ENCODE peak calls at places on chromosome 18, in six cellular contexts. X is osteoblast, W is GM23338, N is GM12865, C is brain microvascular endothelial cell, Q is astrocyte of the spinal cord. H is an unnamed sample.
A peak's percentile ranks its signal among the peaks of the same experiment; 100 is the strongest.

GRCh38 chr18:28175047-28175929 is 1.6 kb downstream of the CDH2 start:
- DNase-seq in Q (peak; percentile 52), C (no peak), W (peak; percentile 67), X (peak; percentile 95), N (no peak), H (no peak)

GRCh38 chr18:3340682-3341097 is 78.8 kb downstream of the MYL12B start:
- DNase-seq in X (no peak), Q (no peak), C (no peak), W (no peak), N (no peak), H (no peak)

GRCh38 chr18:43680096-43680495 is 402.8 kb upstream of the SYT4 start:
- DNase-seq in C (no peak), X (no peak), W (no peak), Q (no peak), N (no peak), H (no peak)

GRCh38 chr18:42341423-42341822 is 386.4 kb downstream of the PIK3C3 start:
- DNase-seq in C (no peak), N (no peak), W (no peak), X (no peak), Q (no peak), H (no peak)

GRCh38 chr18:23200751-23201150 is 65.5 kb downstream of the CABLES1 start:
- DNase-seq in X (no peak), W (no peak), C (no peak), N (no peak), Q (no peak), H (no peak)

GRCh38 chr18:10234912-10235439 is 219.5 kb upstream of the APCDD1 start:
- DNase-seq in Q (peak; percentile 19), C (peak; percentile 24), X (peak; percentile 81), N (no peak), W (no peak), H (peak; percentile 78)

GRCh38 chr18:69259282-69259681 is 141.4 kb upstream of the DOK6 start:
- DNase-seq in W (no peak), C (no peak), Q (no peak), X (no peak), N (no peak), H (no peak)

GRCh38 chr18:2981212-2981728 is 31.7 kb downstream of the LPIN2 start:
- DNase-seq in X (no peak), Q (peak; percentile 90), C (peak; percentile 86), W (no peak), N (peak; percentile 49), H (peak; percentile 81)

GRCh38 chr18:56285387-56286055 is 352.9 kb downstream of the TXNL1 start:
- DNase-seq in W (no peak), X (no peak), N (no peak), Q (no peak), C (no peak), H (peak; percentile 21)

GRCh38 chr18:53639696-53640095 is 584.8 kb downstream of the MBD2 start:
- DNase-seq in Q (no peak), C (no peak), W (no peak), N (no peak), X (no peak), H (no peak)

GRCh38 chr18:33051397-33051796 is 278.6 kb upstream of the KLHL14 start:
- DNase-seq in Q (no peak), N (no peak), X (no peak), C (no peak), W (no peak), H (no peak)

GRCh38 chr18:23071285-23071684 is 64.0 kb upstream of the CABLES1 start:
- DNase-seq in N (peak; percentile 92), W (no peak), Q (peak; percentile 36), C (no peak), X (no peak), H (no peak)

GRCh38 chr18:13629841-13630747 is 96.3 kb downstream of the FAM210A start:
- DNase-seq in Q (peak; percentile 52), X (peak; percentile 97), C (peak; percentile 62), W (peak; percentile 90), N (peak; percentile 79), H (no peak)

GRCh38 chr18:24052053-24052452 is 37.5 kb downstream of the TTC39C start:
- DNase-seq in Q (no peak), W (no peak), N (no peak), X (no peak), C (no peak), H (no peak)

GRCh38 chr18:23916338-23916737 is 98.2 kb upstream of the TTC39C start:
- DNase-seq in X (no peak), C (no peak), W (no peak), Q (no peak), N (no peak), H (no peak)

GRCh38 chr18:23992119-23992940 is 22.2 kb upstream of the TTC39C start:
- DNase-seq in N (peak; percentile 61), X (no peak), Q (peak; percentile 56), W (no peak), C (no peak), H (no peak)

GRCh38 chr18:60044290-60045006 is 144.7 kb downstream of the PMAIP1 start:
- DNase-seq in X (no peak), W (no peak), Q (peak; percentile 75), N (no peak), C (no peak), H (no peak)

GRCh38 chr18:13006731-13007550 is 15.8 kb downstream of the CEP192 start:
- DNase-seq in C (no peak), W (no peak), Q (no peak), N (no peak), X (no peak), H (no peak)

GRCh38 chr18:31835528-31836138 is 75.0 kb upstream of the SLC25A52 start:
- DNase-seq in X (peak; percentile 77), C (peak; percentile 30), W (no peak), Q (peak; percentile 31), N (no peak), H (no peak)

GRCh38 chr18:11669271-11669947 is 19.7 kb upstream of the GNAL start:
- DNase-seq in W (no peak), N (no peak), Q (no peak), C (no peak), X (no peak), H (no peak)

GRCh38 chr18:3985664-3986063 is 469.4 kb downstream of the DLGAP1 start:
- DNase-seq in X (no peak), W (no peak), N (no peak), Q (peak; percentile 56), C (no peak), H (peak; percentile 37)

GRCh38 chr18:61340148-61340547 is 6.9 kb downstream of the CDH20 start:
- DNase-seq in X (no peak), N (no peak), W (no peak), Q (no peak), C (no peak), H (no peak)

GRCh38 chr18:10298346-10298745 is 156.1 kb upstream of the APCDD1 start:
- DNase-seq in N (no peak), Q (no peak), X (no peak), C (no peak), W (no peak), H (no peak)

GRCh38 chr18:74870950-74871349 is 273.3 kb downstream of the ZNF407 start:
- DNase-seq in C (no peak), W (no peak), Q (no peak), X (no peak), N (no peak), H (no peak)

GRCh38 chr18:23107718-23108117 is 27.6 kb upstream of the CABLES1 start:
- DNase-seq in W (no peak), X (no peak), C (peak; percentile 47), N (no peak), Q (peak; percentile 35), H (no peak)

GRCh38 chr18:8367217-8367988 is 241.8 kb upstream of the RAB12 start:
- DNase-seq in N (peak; percentile 7), W (peak; percentile 91), X (peak; percentile 83), C (no peak), Q (peak; percentile 18), H (no peak)
- TF ChIP-seq CTCF in N (peak; percentile 32), W (peak; percentile 67), X (peak; percentile 38), C (peak; percentile 70), Q (peak; percentile 57), H (peak; percentile 59)

GRCh38 chr18:54775686-54776085 is 52.6 kb upstream of the RAB27B start:
- DNase-seq in N (no peak), Q (peak; percentile 81), W (peak; percentile 20), C (peak; percentile 92), X (peak; percentile 88), H (no peak)
- TF ChIP-seq CTCF in N (no peak), Q (peak; percentile 45), W (peak; percentile 26), C (peak; percentile 79), X (peak; percentile 70), H (peak; percentile 49)

DNA sequence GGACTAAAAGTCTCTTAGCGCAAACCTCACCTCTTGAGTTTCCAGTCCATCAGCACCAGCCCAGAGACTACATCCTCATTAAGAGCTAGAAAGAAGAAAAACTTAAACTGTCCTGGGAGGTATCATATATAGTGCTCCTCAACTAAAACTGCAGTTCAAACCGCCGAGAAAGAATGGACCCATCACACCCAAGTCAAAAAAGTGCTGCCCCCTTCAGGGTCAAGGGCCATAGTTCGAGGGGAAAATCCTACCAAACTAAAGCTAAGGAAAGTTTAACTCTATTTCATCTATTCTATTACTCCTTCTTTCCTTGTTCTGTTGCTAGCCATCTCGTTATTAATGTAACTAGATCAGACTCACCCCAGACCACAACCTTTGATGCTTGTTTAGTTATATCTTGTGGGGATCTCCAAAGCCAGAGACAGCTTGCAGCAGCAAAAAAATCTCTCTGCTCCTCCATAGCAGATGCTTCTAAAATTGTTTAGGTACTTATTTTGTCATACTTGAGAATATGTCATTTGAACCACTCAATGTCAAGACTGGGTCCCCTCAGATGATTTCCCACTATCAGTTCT is 134.5 kb upstream of the RMP24 start:
- DNase-seq in X (no peak), W (peak; percentile 47), Q (no peak), N (no peak), C (no peak), H (no peak)
- TF ChIP-seq CTCF in X (no peak), W (peak; percentile 54), Q (no peak), N (no peak), C (no peak), H (no peak)

DNA sequence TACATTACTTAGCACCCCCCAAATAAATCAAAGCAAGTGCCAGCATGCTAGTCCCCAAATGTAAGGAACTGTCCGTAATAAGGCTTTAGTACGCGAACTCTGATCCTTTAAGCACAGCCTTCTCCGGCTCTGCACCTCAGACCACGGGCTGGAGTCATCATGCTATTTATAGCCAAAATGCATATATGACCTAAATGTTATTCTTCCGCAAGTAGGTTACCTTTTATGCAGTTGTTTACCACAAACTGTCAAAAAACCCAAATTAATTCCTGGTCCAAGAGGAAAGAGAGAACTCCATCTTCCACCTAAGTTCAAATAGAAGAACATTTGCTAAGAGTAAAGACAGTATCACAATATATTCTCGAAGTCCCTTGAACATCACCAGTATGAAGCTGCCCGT is 42.7 kb downstream of the ZNF516 start:
- DNase-seq in X (no peak), N (no peak), Q (peak; percentile 75), W (peak; percentile 35), C (peak; percentile 56), H (no peak)
- TF ChIP-seq CTCF in X (no peak), N (no peak), Q (no peak), W (no peak), C (no peak), H (no peak)

GRCh38 chr18:49725809-49726514 is 87.4 kb downstream of the ACAA2 start:
- DNase-seq in X (peak; percentile 94), W (peak; percentile 83), C (peak; percentile 99), N (no peak), Q (peak; percentile 99), H (peak; percentile 93)
- TF ChIP-seq CTCF in X (no peak), W (no peak), C (peak; percentile 56), N (no peak), Q (peak; percentile 18), H (peak; percentile 42)

H was measured in AG04449.